ENCODE peak calls at places on chromosomes 5 and 9, in seven cellular contexts. E is anterior cingulate cortex, X is ELR, Z is stomach, Y is AG08396, W is AG04449, U is endothelial cell of umbilical vein. K is an unnamed sample.
A peak's percentile ranks its signal among the peaks of the same experiment; 100 is the strongest.

GRCh38 chr9:13810510-13810909 is 503.4 kb downstream of the NFIB start:
- DNase-seq in Y (no peak), U (no peak), W (no peak), E (no peak), Z (no peak), X (no peak), K (no peak)

GRCh38 chr9:18194316-18194715 is 279.6 kb upstream of the ADAMTSL1 start:
- DNase-seq in E (no peak), W (no peak), X (peak; percentile 10), Y (no peak), U (no peak), Z (no peak), K (no peak)

GRCh38 chr5:92444888-92445287 is 1061.8 kb upstream of the ARRDC3 start:
- DNase-seq in X (no peak), Y (no peak), W (no peak), E (no peak), Z (no peak), U (no peak), K (no peak)

GRCh38 chr5:171615201-171616001 is 170.2 kb upstream of the SMIM23 start:
- DNase-seq in E (no peak), W (no peak), Z (no peak), U (no peak), Y (peak; percentile 50), X (no peak), K (peak; percentile 53)

GRCh38 chr5:544675-545330 is 20.6 kb upstream of the SLC9A3 start:
- DNase-seq in W (no peak), X (no peak), U (no peak), Y (no peak), E (no peak), Z (no peak), K (no peak)

GRCh38 chr5:143648696-143649095 is 163.3 kb upstream of the HMHB1 start:
- DNase-seq in X (no peak), Z (no peak), W (no peak), Y (no peak), E (no peak), U (no peak), K (no peak)

GRCh38 chr9:137433349-137433915 is 7.7 kb downstream of the ENTPD8 start:
- DNase-seq in Z (no peak), X (no peak), E (no peak), U (no peak), W (no peak), Y (no peak), K (no peak)

GRCh38 chr9:14098102-14098501 is 215.8 kb downstream of the NFIB start:
- DNase-seq in Z (no peak), W (no peak), E (no peak), Y (no peak), U (peak; percentile 57), X (no peak), K (peak; percentile 23)

GRCh38 chr5:149474198-149474597 is 77.0 kb downstream of the CSNK1A1 start:
- DNase-seq in Z (peak; percentile 60), Y (no peak), U (no peak), W (no peak), X (peak; percentile 46), E (no peak), K (peak; percentile 82)

GRCh38 chr5:124949862-124950261 is 203.4 kb upstream of the ZNF608 start:
- DNase-seq in Y (no peak), W (no peak), E (no peak), Z (no peak), U (no peak), X (no peak), K (peak; percentile 81)

GRCh38 chr9:546797-547223 is 294.7 kb upstream of the DMRT1 start:
- DNase-seq in U (peak; percentile 27), Y (no peak), W (no peak), E (no peak), Z (no peak), X (peak; percentile 2), K (no peak)

GRCh38 chr5:86979801-86980510 is 287.7 kb upstream of the RASA1 start:
- DNase-seq in W (peak; percentile 7), U (peak; percentile 46), Z (no peak), Y (peak; percentile 10), E (no peak), X (peak; percentile 93), K (peak; percentile 96)

GRCh38 chr9:109381011-109381729 is 60.3 kb upstream of the EPB41L4B start:
- DNase-seq in Z (no peak), E (no peak), U (no peak), W (no peak), X (peak; percentile 76), Y (no peak), K (peak; percentile 54)

GRCh38 chr9:2132484-2133082 is 117.4 kb downstream of the SMARCA2 start:
- DNase-seq in U (peak; percentile 42), E (no peak), Y (peak; percentile 8), X (peak; percentile 50), W (no peak), Z (no peak), K (peak; percentile 51)

GRCh38 chr5:160479220-160479619 is 57.6 kb downstream of the PTTG1 start:
- DNase-seq in U (no peak), X (no peak), Z (no peak), Y (no peak), W (no peak), E (no peak), K (no peak)

GRCh38 chr9:35910613-35911488 is 1.6 kb downstream of the SPAAR start:
- DNase-seq in Z (peak; percentile 61), E (no peak), Y (peak; percentile 49), X (peak; percentile 74), W (no peak), U (peak; percentile 86), K (peak; percentile 78)

GRCh38 chr5:179420476-179420875 is 75.2 kb upstream of the ADAMTS2 start:
- DNase-seq in E (no peak), X (no peak), U (no peak), Z (no peak), Y (no peak), W (no peak), K (no peak)

GRCh38 chr5:131186561-131187256 is 16.0 kb downstream of the LYRM7 start:
- DNase-seq in U (no peak), X (peak; percentile 26), Y (no peak), E (no peak), W (no peak), Z (no peak), K (peak; percentile 39)

GRCh38 chr5:177189416-177189815 is 55.8 kb downstream of the NSD1 start:
- DNase-seq in X (peak; percentile 22), Y (no peak), U (no peak), E (no peak), W (no peak), Z (no peak), K (no peak)

GRCh38 chr5:67350185-67350584 is 153.6 kb upstream of the CD180 start:
- DNase-seq in X (no peak), E (no peak), Y (no peak), W (no peak), U (peak; percentile 16), Z (no peak), K (no peak)

GRCh38 chr5:109589983-109590382 is 99.7 kb upstream of the MAN2A1 start:
- DNase-seq in X (peak; percentile 10), W (no peak), Y (no peak), E (no peak), U (peak; percentile 2), Z (no peak), K (peak; percentile 1)

GRCh38 chr9:92620870-92621269 is 49.1 kb downstream of the IPPK start:
- DNase-seq in Y (no peak), X (no peak), U (no peak), W (no peak), Z (no peak), E (no peak), K (no peak)

GRCh38 chr9:19925674-19926503 is 137.1 kb upstream of the SLC24A2 start:
- DNase-seq in W (peak; percentile 4), U (peak; percentile 74), X (peak; percentile 84), Z (peak; percentile 74), E (peak; percentile 51), Y (peak; percentile 83), K (peak; percentile 83)

GRCh38 chr5:163505475-163506457 is at the start of gene MAT2B:
- DNase-seq in W (no peak), E (peak; percentile 94), X (peak; percentile 96), U (peak; percentile 97), Z (peak; percentile 96), Y (peak; percentile 94), K (peak; percentile 95)

GRCh38 chr5:154002093-154002492 is 36.6 kb downstream of the FAM114A2 start:
- DNase-seq in W (no peak), E (no peak), Z (no peak), U (peak; percentile 87), Y (no peak), X (no peak), K (no peak)

GRCh38 chr9:127035948-127036347 is 86.5 kb downstream of the ANGPTL2 start:
- DNase-seq in Y (no peak), W (no peak), E (peak; percentile 24), X (no peak), Z (no peak), U (peak; percentile 80), K (no peak)

GRCh38 chr9:755454-756381 is 85.8 kb upstream of the DMRT1 start:
- DNase-seq in W (peak; percentile 60), X (peak; percentile 96), U (peak; percentile 89), Z (no peak), E (no peak), Y (peak; percentile 69), K (peak; percentile 70)